ENCODE peak calls at places on chromosomes 5 and 9, in six cellular contexts. I, A, T, O, P and H are unnamed samples.

GRCh38 chr5:142655339-142656267 is 30.3 kb downstream of the FGF1 start:
- DNase-seq in I (peak; percentile 69), A (peak; percentile 71), T (peak; percentile 80), O (peak; percentile 88), P (peak; percentile 94), H (peak; percentile 84)

GRCh38 chr9:4769321-4770080 is 23.2 kb upstream of the RCL1 start:
- DNase-seq in I (no peak), A (no peak), T (no peak), O (no peak), P (no peak), H (no peak)

GRCh38 chr9:93105620-93106019 is 9.6 kb downstream of the CARD19 start:
- DNase-seq in I (no peak), A (no peak), T (no peak), O (no peak), P (no peak), H (no peak)

GRCh38 chr9:3497406-3497805 is 28.4 kb downstream of the RFX3 start:
- DNase-seq in I (no peak), A (no peak), T (no peak), O (no peak), P (no peak), H (no peak)

GRCh38 chr5:177469061-177469628 is 4.3 kb downstream of the DBN1 start:
- DNase-seq in I (no peak), A (no peak), T (peak; percentile 96), O (peak; percentile 62), P (no peak), H (no peak)

GRCh38 chr9:20200900-20201495 is 412.2 kb upstream of the SLC24A2 start:
- DNase-seq in I (peak; percentile 58), A (no peak), T (peak; percentile 25), O (no peak), P (no peak), H (no peak)

GRCh38 chr9:130183133-130183762 is 11.0 kb downstream of the NCS1 start:
- DNase-seq in I (no peak), A (no peak), T (peak; percentile 80), O (no peak), P (no peak), H (no peak)

GRCh38 chr9:133701981-133702797 is 36.0 kb downstream of the SARDH start:
- DNase-seq in I (no peak), A (no peak), T (peak; percentile 69), O (no peak), P (peak; percentile 54), H (peak; percentile 8)

GRCh38 chr9:112041536-112042243 is 133.4 kb downstream of the SUSD1 start:
- DNase-seq in I (no peak), A (peak; percentile 28), T (peak; percentile 99), O (no peak), P (no peak), H (no peak)

GRCh38 chr5:34411470-34412346 is 244.4 kb upstream of the RAI14 start:
- DNase-seq in I (no peak), A (no peak), T (peak; percentile 70), O (no peak), P (no peak), H (no peak)

GRCh38 chr9:93154293-93154903 is 20.3 kb upstream of the NINJ1 start:
- DNase-seq in I (peak; percentile 53), A (no peak), T (peak; percentile 75), O (no peak), P (no peak), H (peak; percentile 62)

GRCh38 chr5:43063731-43064171 is 23.6 kb upstream of the ANXA2R start:
- DNase-seq in I (no peak), A (peak; percentile 35), T (peak; percentile 48), O (no peak), P (no peak), H (no peak)

GRCh38 chr9:121766081-121766683 is 114.7 kb downstream of the DAB2IP start:
- DNase-seq in I (no peak), A (no peak), T (no peak), O (no peak), P (no peak), H (no peak)

GRCh38 chr5:78339591-78340450 is 20.6 kb upstream of the SCAMP1 start:
- DNase-seq in I (no peak), A (no peak), T (no peak), O (no peak), P (no peak), H (peak; percentile 18)

GRCh38 chr5:60960591-60960990 is 15.6 kb downstream of the NDUFAF2 start:
- DNase-seq in I (no peak), A (no peak), T (peak; percentile 37), O (no peak), P (no peak), H (no peak)

GRCh38 chr5:115815006-115815692 is 1.3 kb downstream of the CDO1 start:
- DNase-seq in I (no peak), A (no peak), T (no peak), O (no peak), P (no peak), H (no peak)

GRCh38 chr5:24621809-24622208 is 23.0 kb downstream of the CDH10 start:
- DNase-seq in I (no peak), A (no peak), T (peak; percentile 62), O (peak; percentile 15), P (no peak), H (peak; percentile 62)

GRCh38 chr5:7849531-7850240 is 1.2 kb downstream of the CFAP90 start:
- DNase-seq in I (peak; percentile 62), A (no peak), T (peak; percentile 80), O (no peak), P (peak; percentile 59), H (peak; percentile 37)

GRCh38 chr9:71819115-71819739 is 50.9 kb upstream of the CEMIP2 start:
- DNase-seq in I (peak; percentile 26), A (no peak), T (no peak), O (no peak), P (no peak), H (peak; percentile 51)

GRCh38 chr5:135460246-135461033 is 8.3 kb upstream of the TIFAB start:
- DNase-seq in I (no peak), A (no peak), T (no peak), O (no peak), P (peak; percentile 26), H (no peak)

GRCh38 chr9:98977246-98977681 is 33.6 kb downstream of the COL15A1 start:
- DNase-seq in I (no peak), A (no peak), T (no peak), O (peak; percentile 76), P (peak; percentile 73), H (no peak)

GRCh38 chr9:71210326-71210725 is 88.9 kb upstream of the TRPM3 start:
- DNase-seq in I (no peak), A (no peak), T (peak; percentile 47), O (no peak), P (no peak), H (no peak)

GRCh38 chr5:10987881-10988504 is 227.0 kb upstream of the DAP start:
- DNase-seq in I (peak; percentile 59), A (peak; percentile 30), T (peak; percentile 86), O (peak; percentile 76), P (peak; percentile 94), H (peak; percentile 70)

GRCh38 chr5:23507278-23507685 is at the start of gene PRDM9:
- DNase-seq in I (no peak), A (peak; percentile 58), T (peak; percentile 53), O (peak; percentile 62), P (no peak), H (peak; percentile 59)

GRCh38 chr5:62974623-62975022 is 396.0 kb downstream of the LRRC70 start:
- DNase-seq in I (no peak), A (no peak), T (no peak), O (no peak), P (no peak), H (no peak)

GRCh38 chr9:117768740-117769400 is 64.7 kb downstream of the TLR4 start:
- DNase-seq in I (no peak), A (no peak), T (peak; percentile 82), O (no peak), P (no peak), H (no peak)

GRCh38 chr9:71001780-71002386 is 119.5 kb downstream of the TRPM3 start:
- DNase-seq in I (peak; percentile 18), A (no peak), T (peak; percentile 69), O (no peak), P (no peak), H (peak; percentile 50)

GRCh38 chr5:123180178-123180577 is 91.1 kb downstream of the PRDM6 start:
- DNase-seq in I (no peak), A (no peak), T (no peak), O (peak; percentile 23), P (no peak), H (no peak)

GRCh38 chr5:516980-517379 is 7.3 kb downstream of the SLC9A3 start:
- DNase-seq in I (no peak), A (no peak), T (no peak), O (no peak), P (no peak), H (no peak)

GRCh38 chr5:515273-515836 is 8.9 kb downstream of the SLC9A3 start:
- DNase-seq in I (no peak), A (no peak), T (no peak), O (no peak), P (no peak), H (no peak)

GRCh38 chr5:516338-516925 is 7.8 kb downstream of the SLC9A3 start:
- DNase-seq in I (no peak), A (no peak), T (no peak), O (no peak), P (no peak), H (no peak)

GRCh38 chr5:518721-519120 is 5.5 kb downstream of the SLC9A3 start:
- DNase-seq in I (no peak), A (no peak), T (no peak), O (no peak), P (no peak), H (no peak)

DNA sequence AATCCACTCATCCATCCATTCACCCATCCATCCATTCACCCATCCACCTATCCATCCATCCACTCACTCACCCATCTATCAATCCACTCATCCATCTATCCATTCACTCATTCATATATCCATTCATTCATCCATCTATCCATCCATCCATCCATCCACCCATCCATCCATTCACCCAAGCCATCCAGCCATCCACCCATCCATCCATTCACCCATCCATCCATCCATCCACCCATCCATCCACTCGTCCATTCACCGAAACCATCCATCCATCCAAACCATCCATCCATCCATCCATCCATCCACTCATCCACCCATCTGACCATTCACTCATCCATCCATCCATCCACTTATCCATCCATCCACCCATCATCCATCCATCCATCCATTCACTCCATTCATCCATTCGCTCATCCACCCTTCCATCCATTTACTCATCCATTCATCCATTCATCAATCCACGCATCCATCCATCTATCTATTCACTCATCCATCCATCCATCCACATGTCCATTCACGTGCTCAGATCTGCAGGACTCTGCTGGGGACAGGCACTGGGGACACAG is 6.6 kb downstream of the SLC9A3 start:
- DNase-seq in I (no peak), A (no peak), T (no peak), O (no peak), P (no peak), H (no peak)
- H3K27me3 ChIP-seq in I (peaks cover 10% of the 10 kb centered on the region), A (peaks cover 35% of the 10 kb centered on the region), T (peaks cover 3% of the 10 kb centered on the region), O (peaks cover 97% of the 10 kb centered on the region), P (no peaks in the 10 kb centered on the region), H (peaks cover 19% of the 10 kb centered on the region)

GRCh38 chr5:150614651-150615040 is 25.8 kb upstream of the SYNPO start:
- DNase-seq in I (no peak), A (no peak), T (no peak), O (no peak), P (no peak), H (no peak)
- H3K4me1 ChIP-seq in I (peaks cover 23% of the 10 kb centered on the region), A (peaks cover 43% of the 10 kb centered on the region), T (peaks cover 4% of the 10 kb centered on the region), O (peaks cover 100% of the 10 kb centered on the region), P (peaks cover 71% of the 10 kb centered on the region), H (peaks cover 47% of the 10 kb centered on the region)

GRCh38 chr9:134705786-134706185 is 64.2 kb downstream of the COL5A1 start:
- DNase-seq in I (no peak), A (no peak), T (no peak), O (no peak), P (no peak), H (no peak)
- H3K27me3 ChIP-seq in I (no peaks in the 10 kb centered on the region), A (no peaks in the 10 kb centered on the region), T (no peaks in the 10 kb centered on the region), O (peaks cover 4% of the 10 kb centered on the region), P (no peaks in the 10 kb centered on the region), H (no peaks in the 10 kb centered on the region)

GRCh38 chr9:76576344-76576743 is 117.4 kb downstream of the GCNT1 start:
- DNase-seq in I (no peak), A (peak; percentile 36), T (peak; percentile 34), O (no peak), P (no peak), H (no peak)
- H3K4me1 ChIP-seq in I (no peaks in the 10 kb centered on the region), A (no peaks in the 10 kb centered on the region), T (no peaks in the 10 kb centered on the region), O (no peaks in the 10 kb centered on the region), P (peaks cover 2% of the 10 kb centered on the region), H (no peaks in the 10 kb centered on the region)